ENCODE peak calls at places on chromosomes 16 and 17, in four cellular contexts. E, I, C and K are unnamed samples.

GRCh38 chr17:76136276-76137025 is 4.6 kb downstream of the FOXJ1 start:
- DNase-seq in E (no peak), I (no peak), C (no peak), K (no peak)

GRCh38 chr17:15908378-15908777 is 36.6 kb upstream of the ADORA2B start:
- DNase-seq in E (no peak), I (no peak), C (no peak), K (no peak)

GRCh38 chr17:83125515-83126274 is 46.3 kb downstream of the METRNL start:
- DNase-seq in E (peak), I (no peak), C (no peak), K (peak)

GRCh38 chr17:83203472-83204221 is 124.2 kb downstream of the METRNL start:
- DNase-seq in E (peak), I (no peak), C (peak), K (peak)

GRCh38 chr17:50191070-50192045 is 10.1 kb downstream of the COL1A1 start:
- DNase-seq in E (no peak), I (no peak), C (no peak), K (no peak)

GRCh38 chr17:39401412-39402278 is at the start of gene FBXL20:
- DNase-seq in E (peak), I (peak), C (peak), K (peak)

GRCh38 chr16:73771676-73772075 is 524.9 kb upstream of the PSMD7 start:
- DNase-seq in E (no peak), I (no peak), C (no peak), K (no peak)

GRCh38 chr17:74257311-74257710 is 16.7 kb upstream of the DNAI2 start:
- DNase-seq in E (no peak), I (no peak), C (no peak), K (no peak)

GRCh38 chr17:15422392-15422957 is 44.9 kb downstream of the CDRT4 start:
- DNase-seq in E (no peak), I (no peak), C (no peak), K (no peak)

DNA sequence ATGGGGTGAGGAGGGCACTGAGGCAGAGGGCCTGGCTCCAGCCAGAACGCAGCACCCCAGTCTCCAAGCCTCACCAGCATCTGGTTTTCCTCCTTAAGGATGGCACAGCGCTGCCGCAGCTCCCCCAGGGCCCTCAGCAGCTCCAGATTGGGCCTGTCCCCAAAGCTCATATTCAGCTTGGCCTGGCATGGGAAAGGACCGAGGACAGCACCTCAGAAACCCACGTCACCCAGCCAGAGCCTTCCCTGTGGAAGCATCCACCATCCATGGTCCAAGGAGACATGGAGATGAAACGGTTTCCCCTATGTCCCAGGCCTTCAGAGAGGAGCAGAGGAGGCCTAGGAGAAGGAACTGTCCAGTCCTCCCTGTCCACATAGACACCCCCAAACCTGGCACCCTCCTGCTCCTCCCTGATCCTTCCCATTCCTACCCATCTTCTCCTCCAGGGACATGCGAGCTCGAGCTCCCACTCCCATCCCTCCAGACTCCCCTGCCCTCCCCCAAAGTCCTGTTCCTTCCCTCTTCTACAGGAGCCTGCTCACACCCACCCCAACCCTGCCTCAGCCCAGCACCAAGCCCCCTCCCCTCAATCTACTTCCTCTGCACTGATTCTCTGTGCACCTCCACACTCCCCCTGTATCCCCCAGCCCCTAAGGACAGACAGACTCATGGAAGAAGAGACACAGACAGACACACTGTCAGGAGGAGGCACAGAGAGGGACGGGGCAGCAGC is 1.8 kb downstream of the TSPOAP1 start:
- DNase-seq in E (no peak), I (no peak), C (no peak), K (no peak)
- H3K4me3 ChIP-seq in E (no peak), I (no peak), C (no peak), K (no peak)

DNA sequence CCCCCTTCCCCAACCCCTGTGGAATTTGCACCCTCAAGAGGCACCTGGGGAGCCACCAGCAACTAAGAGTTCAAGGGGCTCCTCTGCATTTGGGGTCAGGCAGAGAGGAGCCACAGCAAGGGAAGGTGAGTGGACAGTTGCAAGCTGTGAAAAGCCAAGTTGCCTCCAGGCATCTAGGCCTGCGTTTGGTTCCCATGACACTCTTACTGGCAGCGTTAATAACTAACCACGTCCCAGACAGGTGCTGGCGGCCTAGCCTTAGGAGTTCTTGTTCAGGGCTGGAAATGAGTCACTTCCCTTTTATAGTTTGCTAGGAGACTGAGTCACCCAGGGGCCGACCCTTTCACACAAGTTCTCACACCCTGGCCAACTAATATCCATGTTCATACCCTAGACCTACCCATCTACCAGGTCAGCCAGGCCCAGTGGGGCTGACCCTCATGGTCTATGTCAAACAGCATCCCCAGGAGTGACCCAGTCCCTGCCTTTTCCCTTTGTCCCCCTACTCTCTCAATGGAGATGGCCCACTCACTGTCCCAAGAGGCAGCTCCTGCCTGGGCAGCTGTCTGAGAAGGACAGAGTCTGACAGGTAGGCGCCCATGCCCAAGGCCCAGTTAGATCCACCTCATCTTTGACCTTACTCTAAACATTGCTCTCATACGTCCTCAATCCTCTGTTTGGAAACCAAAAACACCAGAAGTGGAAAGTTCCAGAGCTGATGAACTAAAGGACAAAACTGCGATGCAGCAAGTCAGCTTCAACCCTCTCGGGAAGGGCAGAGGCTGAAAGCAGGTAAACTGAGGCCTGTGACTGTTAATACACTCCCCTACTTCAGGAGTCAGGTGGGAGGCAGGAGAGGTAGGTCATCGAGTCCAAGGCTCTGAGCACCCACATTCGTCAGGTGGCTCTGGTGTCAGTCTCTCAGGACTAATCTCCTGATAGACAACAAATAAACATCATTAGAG is 300.6 kb downstream of the SOX9 start:
- DNase-seq in E (no peak), I (peak), C (peak), K (no peak)
- TF ChIP-seq EP300 in E (no peak), I (peak), C (no peak), K (peak)

DNA sequence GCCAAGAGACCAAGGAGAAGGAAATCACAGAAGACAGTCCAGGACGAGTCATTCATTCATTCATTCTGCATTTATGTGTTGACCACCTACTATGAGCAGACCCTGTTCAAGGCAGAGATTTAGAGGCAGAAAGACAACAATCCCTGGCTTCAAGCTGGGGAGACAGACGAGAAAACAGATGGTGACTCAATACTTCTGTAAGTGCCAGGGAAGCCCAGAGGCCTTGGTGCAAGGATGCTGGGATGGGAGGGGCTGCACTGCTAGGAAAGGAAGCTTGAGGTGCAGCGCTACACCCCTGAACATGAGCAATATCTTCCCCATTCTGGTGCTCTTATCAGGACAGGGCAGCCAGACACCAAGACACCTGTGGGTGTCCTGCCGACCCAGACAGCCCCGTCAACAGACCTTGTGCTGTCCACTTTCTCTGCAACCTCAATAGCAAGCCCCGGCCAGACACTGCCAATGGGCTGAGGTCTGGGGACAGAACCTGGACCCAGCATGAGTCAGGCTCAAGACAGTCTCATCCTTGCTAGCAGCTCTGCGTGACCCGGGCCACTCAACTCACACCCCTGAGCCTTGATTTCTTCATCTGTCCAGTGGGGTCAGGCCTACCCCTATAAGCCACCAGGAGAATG is 163.5 kb downstream of the COPRS start:
- DNase-seq in E (no peak), I (no peak), C (no peak), K (no peak)
- H3K27ac ChIP-seq in E (no peak), I (no peak), C (peak), K (no peak)

DNA sequence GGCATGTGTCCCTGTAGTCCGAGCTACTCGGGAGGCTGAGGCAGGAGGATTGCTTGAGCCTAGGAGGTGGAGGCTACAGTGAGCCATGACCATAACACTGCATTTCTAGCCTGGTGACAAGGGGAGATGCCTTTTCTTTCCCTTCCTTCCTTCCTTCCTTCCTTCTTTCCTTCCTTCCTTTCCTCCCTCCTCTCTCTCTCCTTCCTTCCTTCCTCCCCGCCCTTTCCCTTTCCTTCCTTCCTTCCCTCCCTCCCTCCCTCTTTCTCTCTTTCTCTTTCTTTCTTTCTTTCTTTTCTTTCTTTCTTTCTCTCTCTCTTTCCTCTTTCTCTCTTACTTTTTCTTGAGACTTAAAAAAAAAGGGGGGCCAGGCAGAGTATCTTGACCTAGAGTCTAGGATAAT is 3.1 kb upstream of the CEP20 start:
- DNase-seq in E (no peak), I (no peak), C (no peak), K (no peak)
- H3K4me3 ChIP-seq in E (no peak), I (no peak), C (no peak), K (no peak)

GRCh38 chr16:67173808-67174705 is 3.7 kb downstream of the NOL3 start:
- DNase-seq in E (peak), I (peak), C (peak), K (peak)
- TF ChIP-seq EP300 in E (no peak), I (no peak), C (no peak), K (peak)

GRCh38 chr16:84759061-84759460 is 59.3 kb downstream of the USP10 start:
- DNase-seq in E (no peak), I (no peak), C (no peak), K (no peak)
- H3K27ac ChIP-seq in E (no peak), I (no peak), C (peak), K (no peak)

GRCh38 chr17:27631409-27631755 is 394 bp downstream of the LGALS9 start:
- DNase-seq in E (no peak), I (no peak), C (no peak), K (no peak)
- H3K4me3 ChIP-seq in E (no peak), I (no peak), C (peak), K (peak)

DNA sequence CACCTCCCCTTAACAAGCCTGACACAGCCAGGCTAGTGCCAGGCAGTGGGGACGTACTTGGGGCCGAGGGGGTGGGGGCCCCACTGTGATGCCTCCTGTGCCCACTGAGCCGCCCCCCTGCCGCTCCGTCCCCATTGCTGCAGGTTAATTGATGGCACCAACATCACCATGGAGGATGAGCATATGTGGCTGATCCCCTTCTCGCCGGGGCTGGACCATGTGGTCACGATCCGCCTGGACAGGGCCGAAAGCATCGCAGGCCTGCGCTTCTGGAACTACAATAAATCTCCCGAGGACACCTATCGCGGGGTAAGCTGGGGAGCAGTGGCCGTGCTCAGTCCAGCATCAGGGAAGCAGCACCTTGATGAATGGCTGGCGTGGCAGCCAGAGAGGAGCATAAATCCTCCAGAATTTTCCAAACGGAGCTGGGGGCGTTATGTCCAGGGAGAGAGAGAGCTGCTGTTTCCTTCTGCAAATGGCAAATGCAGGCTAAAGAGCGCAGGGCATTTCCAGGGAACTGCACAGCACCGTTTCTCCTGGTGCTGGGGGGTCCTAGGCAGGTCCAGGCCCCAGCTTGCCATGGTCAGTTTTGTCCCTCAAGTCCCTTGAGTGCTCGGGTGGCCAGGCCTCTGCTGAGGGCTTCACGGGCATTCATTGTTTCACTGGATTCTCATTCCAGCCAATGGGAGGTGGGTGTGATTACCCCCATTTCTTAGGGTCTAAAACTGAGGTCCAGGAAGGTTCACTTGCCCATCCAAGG is 216.4 kb downstream of the KATNIP start:
- DNase-seq in E (no peak), I (no peak), C (no peak), K (no peak)
- TF ChIP-seq EP300 in E (no peak), I (no peak), C (no peak), K (no peak)

DNA sequence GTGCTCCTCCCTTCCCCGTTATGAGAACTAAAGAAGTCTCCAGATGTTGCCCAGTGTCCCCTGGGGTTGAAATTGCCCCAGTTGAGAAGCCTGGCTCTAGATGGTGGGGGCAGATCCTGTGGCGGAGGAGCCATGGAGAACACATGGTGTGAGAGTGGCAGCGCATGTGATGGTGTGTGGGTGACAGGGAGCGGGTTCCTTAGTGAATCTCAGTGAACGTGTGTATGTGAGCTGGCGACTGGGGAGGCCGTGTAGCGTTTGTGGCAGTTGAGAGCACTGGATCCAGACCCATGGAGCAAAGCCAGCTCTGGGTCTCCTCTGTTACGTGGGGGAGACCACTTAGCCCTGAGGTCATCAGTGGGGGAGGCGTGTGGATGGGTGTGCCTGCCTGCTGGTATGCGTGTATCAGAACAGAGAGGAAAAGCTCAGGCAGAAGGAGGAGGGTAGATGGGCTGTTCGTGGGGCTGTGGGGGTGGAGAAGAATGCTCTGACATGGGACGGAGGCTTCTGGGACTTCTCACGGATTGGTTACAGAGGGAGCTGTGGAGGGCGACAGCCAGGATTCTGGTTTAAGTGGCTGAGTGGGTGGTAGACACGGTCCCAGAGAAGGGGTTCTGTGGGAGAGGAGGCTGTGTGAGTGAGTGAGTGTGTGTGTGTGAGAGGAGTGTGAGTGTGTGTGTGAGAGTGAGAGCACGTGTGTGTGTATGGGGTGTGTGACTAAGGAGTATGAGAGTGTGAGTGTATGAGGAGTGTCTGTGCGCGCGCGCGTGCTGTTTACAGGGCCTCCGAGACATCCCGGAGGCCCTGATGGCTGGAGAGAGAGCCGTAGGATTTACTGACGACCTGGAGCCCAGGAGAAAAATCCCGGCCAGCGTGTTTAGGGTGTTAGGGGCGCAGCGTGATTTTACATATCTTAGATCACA is 193.8 kb downstream of the SNX29 start:
- DNase-seq in E (no peak), I (no peak), C (no peak), K (no peak)
- H3K27ac ChIP-seq in E (no peak), I (no peak), C (no peak), K (peak)

DNA sequence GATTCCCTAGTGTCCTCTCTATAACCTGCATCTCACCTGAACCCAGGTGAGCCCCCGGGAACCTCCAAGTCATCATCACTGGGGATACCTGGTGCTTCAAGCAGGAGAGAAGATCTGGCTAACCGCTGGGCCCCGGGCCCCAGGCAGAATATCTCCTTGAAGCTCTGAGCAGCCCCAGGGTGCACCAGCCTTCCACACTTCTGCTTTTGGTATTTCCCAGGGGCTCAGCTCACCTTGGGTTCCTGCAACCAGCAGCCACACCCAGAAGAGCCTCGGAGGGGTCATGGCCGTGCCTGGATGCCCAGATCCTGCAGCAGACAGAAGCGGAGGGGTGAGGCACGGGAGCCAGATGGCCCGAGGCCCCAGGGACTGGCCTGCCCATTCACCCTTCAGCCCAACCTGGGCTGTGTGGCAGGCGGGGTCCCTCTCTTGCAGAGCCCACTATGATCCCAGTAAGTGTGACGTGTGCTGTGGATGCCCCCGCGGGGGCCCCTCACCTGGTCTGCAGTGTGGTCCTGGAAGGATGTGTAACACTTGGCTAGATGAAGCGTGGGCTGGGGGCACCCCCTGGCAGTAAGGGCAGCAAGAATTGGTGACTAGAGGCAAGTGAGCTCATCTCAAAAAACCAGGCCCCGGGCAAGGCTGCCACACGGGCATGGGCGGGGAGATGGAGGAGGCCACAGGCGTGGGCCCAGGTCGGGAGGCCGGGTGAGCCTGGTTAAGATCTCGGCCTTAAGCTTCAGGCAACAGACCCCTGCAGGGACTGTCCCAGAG is 2.6 kb downstream of the LGALS3BP start:
- DNase-seq in E (no peak), I (no peak), C (no peak), K (no peak)
- H3K4me3 ChIP-seq in E (no peak), I (no peak), C (peak), K (no peak)